ENCODE peak calls at places on chromosomes 16 and 17, in eight cellular contexts. S is NCI-H1105 treated with DMSO at 0.1 percent for 48 hours; F is activated CD4-positive, alpha-beta T cell treated with anti-CD3 and anti-CD28 coated beads for 24 hours; X is fibroblast of the conjunctiva; B is stimulated activated naive CD8-positive, alpha-beta T cell treated with anti-CD3 and anti-CD28 coated beads, Interleukin-15, amount 100 ng/mL, for 72 hours; W is stimulated activated CD8-positive, alpha-beta memory T cell treated with anti-CD3 and anti-CD28 coated beads, Interleukin-4, amount 100 ng/mL, for 4 hours; Z is fibroblast of lung; C is sigmoid colon. O is an unnamed sample.

GRCh38 chr17:74981979-74982662 is 5.3 kb upstream of the CDR2L start:
- DNase-seq in F (peak; percentile 71), W (peak; percentile 56), C (peak; percentile 85), Z (peak; percentile 50), X (no peak), B (peak; percentile 71), S (peak; percentile 74), O (no peak)

GRCh38 chr16:50303041-50303604 is 36.8 kb downstream of the ADCY7 start:
- DNase-seq in F (no peak), X (no peak), B (no peak), Z (peak; percentile 84), W (no peak), C (peak; percentile 50), S (no peak), O (no peak)

GRCh38 chr16:89110641-89111040 is 17.0 kb downstream of the ACSF3 start:
- DNase-seq in S (no peak), Z (no peak), B (no peak), W (no peak), C (no peak), X (no peak), F (no peak), O (no peak)

GRCh38 chr17:65191805-65192740 is 54.9 kb downstream of the RGS9 start:
- DNase-seq in S (no peak), X (no peak), C (no peak), B (no peak), W (no peak), F (no peak), Z (peak; percentile 79), O (no peak)

GRCh38 chr16:56032072-56032471 is 156.9 kb upstream of the CES5A start:
- DNase-seq in X (no peak), S (peak; percentile 21), C (no peak), Z (no peak), B (no peak), F (no peak), W (no peak), O (no peak)

GRCh38 chr16:183005-183404 is 2.7 kb downstream of the HBQ1 start:
- DNase-seq in X (no peak), F (no peak), C (no peak), S (no peak), Z (no peak), W (no peak), B (no peak), O (no peak)

GRCh38 chr17:75831032-75831567 is 13.1 kb downstream of the UNC13D start:
- DNase-seq in S (no peak), B (no peak), C (no peak), F (no peak), Z (no peak), X (no peak), W (no peak), O (no peak)

GRCh38 chr17:31900877-31901276 is 631 bp downstream of the UTP6 start:
- DNase-seq in Z (peak; percentile 26), W (no peak), X (no peak), C (no peak), F (no peak), S (no peak), B (no peak), O (no peak)

GRCh38 chr17:73799091-73799490 is 154.8 kb upstream of the SDK2 start:
- DNase-seq in B (no peak), Z (no peak), F (no peak), C (no peak), X (no peak), S (no peak), W (no peak), O (no peak)

GRCh38 chr17:70848785-70849184 is 679.5 kb downstream of the KCNJ2 start:
- DNase-seq in C (no peak), F (no peak), B (no peak), X (no peak), Z (peak; percentile 85), S (no peak), W (no peak), O (no peak)

GRCh38 chr17:78745407-78746088 is 36.5 kb downstream of the CYTH1 start:
- DNase-seq in S (no peak), B (no peak), F (no peak), C (no peak), X (peak; percentile 38), Z (peak; percentile 19), W (no peak), O (no peak)

GRCh38 chr17:4449736-4450135 is 16.0 kb downstream of the SPNS3 start:
- DNase-seq in S (no peak), Z (no peak), B (no peak), F (no peak), W (no peak), X (no peak), C (no peak), O (no peak)